ENCODE peak calls at places on chromosomes 16 and 17, in five cellular contexts. O, M, T, A and U are unnamed samples.

GRCh38 chr17:28622186-28622585 is 8.2 kb upstream of the RSKR start:
- DNase-seq in O (no peak), M (no peak), T (no peak), A (no peak), U (no peak)

GRCh38 chr16:57619606-57620315 is 8.7 kb upstream of the ADGRG1 start:
- DNase-seq in O (no peak), M (peak), T (peak), A (no peak), U (peak)

GRCh38 chr17:58310511-58311428 is 17.8 kb downstream of the TSPOAP1 start:
- DNase-seq in O (no peak), M (peak), T (no peak), A (no peak), U (no peak)

GRCh38 chr17:2122641-2123302 is 67.9 kb downstream of the HIC1 start:
- DNase-seq in O (no peak), M (peak), T (no peak), A (no peak), U (peak)

GRCh38 chr16:378821-379182 is 3.0 kb downstream of the PGAP6 start:
- DNase-seq in O (no peak), M (no peak), T (no peak), A (no peak), U (no peak)

GRCh38 chr16:27248036-27248435 is 20.5 kb downstream of the NSMCE1 start:
- DNase-seq in O (no peak), M (no peak), T (no peak), A (no peak), U (no peak)

GRCh38 chr16:9151597-9151996 is 60.2 kb downstream of the HAPSTR1 start:
- DNase-seq in O (no peak), M (no peak), T (no peak), A (no peak), U (peak)

GRCh38 chr17:78628547-78629435 is 51.6 kb upstream of the DNAH17 start:
- DNase-seq in O (no peak), M (no peak), T (no peak), A (no peak), U (no peak)

GRCh38 chr17:6782244-6782643 is 6.2 kb downstream of the FBXO39 start:
- DNase-seq in O (no peak), M (no peak), T (no peak), A (no peak), U (no peak)

GRCh38 chr17:56635640-56636039 is 42.1 kb downstream of the NOG start:
- DNase-seq in O (no peak), M (no peak), T (no peak), A (no peak), U (no peak)

GRCh38 chr17:38510424-38511125 is 82.3 kb downstream of the ARHGAP23 start:
- DNase-seq in O (no peak), M (no peak), T (no peak), A (no peak), U (no peak)

GRCh38 chr16:50267651-50268050 is 1.3 kb downstream of the ADCY7 start:
- DNase-seq in O (no peak), M (peak), T (no peak), A (no peak), U (no peak)

GRCh38 chr17:72599891-72600290 is 479.1 kb downstream of the SOX9 start:
- DNase-seq in O (no peak), M (no peak), T (no peak), A (no peak), U (no peak)

GRCh38 chr17:1590031-1590746 is 27.6 kb upstream of the PITPNA start:
- DNase-seq in O (no peak), M (peak), T (no peak), A (no peak), U (no peak)

GRCh38 chr16:12558641-12559040 is 245.0 kb downstream of the CPPED1 start:
- DNase-seq in O (peak), M (no peak), T (no peak), A (no peak), U (no peak)

GRCh38 chr16:74709477-74709877 is 8.8 kb upstream of the MLKL start:
- DNase-seq in O (peak), M (peak), T (peak), A (no peak), U (peak)